ENCODE peak calls at places on chromosomes 3 and 15, in five cellular contexts. One of them, this sample, is unnamed.
A peak's percentile ranks its signal among the peaks of the same experiment; 100 is the strongest.

GRCh38 chr3:135262441-135262840 is 467.4 kb downstream of the EPHB1 start:
- DNase-seq in substantia nigra: no peak
- DNase-seq in Peyer's patch: no peak
- DNase-seq in heart right ventricle: no peak
- DNase-seq in CD4-positive, alpha-beta T cell: no peak
- DNase-seq in this sample: no peak

GRCh38 chr15:35533130-35534110 is 12.5 kb downstream of the DPH6 start:
- DNase-seq in substantia nigra: no peak
- DNase-seq in Peyer's patch: no peak
- DNase-seq in heart right ventricle: no peak
- DNase-seq in CD4-positive, alpha-beta T cell: no peak
- DNase-seq in this sample: no peak

GRCh38 chr3:95654567-95655362 is 1159.6 kb upstream of the EPHA6 start:
- DNase-seq in substantia nigra: no peak
- DNase-seq in Peyer's patch: no peak
- DNase-seq in heart right ventricle: no peak
- DNase-seq in CD4-positive, alpha-beta T cell: no peak
- DNase-seq in this sample: no peak

GRCh38 chr15:45634442-45635190 is at the start of gene SQOR:
- DNase-seq in substantia nigra: peak; percentile 57
- DNase-seq in Peyer's patch: peak; percentile 93
- DNase-seq in heart right ventricle: peak; percentile 83
- DNase-seq in CD4-positive, alpha-beta T cell: peak; percentile 45
- DNase-seq in this sample: peak; percentile 62

GRCh38 chr3:157819415-157819814 is 286.8 kb downstream of the SHOX2 start:
- DNase-seq in substantia nigra: no peak
- DNase-seq in Peyer's patch: no peak
- DNase-seq in heart right ventricle: no peak
- DNase-seq in CD4-positive, alpha-beta T cell: no peak
- DNase-seq in this sample: no peak

GRCh38 chr3:126961191-126961790 is 21.6 kb upstream of the PLXNA1 start:
- DNase-seq in substantia nigra: no peak
- DNase-seq in Peyer's patch: no peak
- DNase-seq in heart right ventricle: peak; percentile 77
- DNase-seq in CD4-positive, alpha-beta T cell: no peak
- DNase-seq in this sample: no peak

GRCh38 chr3:107662109-107662477 is 139.3 kb downstream of the BBX start:
- DNase-seq in substantia nigra: no peak
- DNase-seq in Peyer's patch: no peak
- DNase-seq in heart right ventricle: peak; percentile 31
- DNase-seq in CD4-positive, alpha-beta T cell: no peak
- DNase-seq in this sample: no peak

GRCh38 chr3:111864821-111865656 is 6.0 kb downstream of the PHLDB2 start:
- DNase-seq in substantia nigra: no peak
- DNase-seq in Peyer's patch: no peak
- DNase-seq in heart right ventricle: peak; percentile 60
- DNase-seq in CD4-positive, alpha-beta T cell: no peak
- DNase-seq in this sample: peak; percentile 64

GRCh38 chr3:194985031-194985578 is 285.9 kb downstream of the XXYLT1 start:
- DNase-seq in substantia nigra: peak; percentile 9
- DNase-seq in Peyer's patch: peak; percentile 81
- DNase-seq in heart right ventricle: peak; percentile 78
- DNase-seq in CD4-positive, alpha-beta T cell: no peak
- DNase-seq in this sample: no peak

GRCh38 chr15:81331600-81331999 is 7.7 kb upstream of the STARD5 start:
- DNase-seq in substantia nigra: no peak
- DNase-seq in Peyer's patch: no peak
- DNase-seq in heart right ventricle: no peak
- DNase-seq in CD4-positive, alpha-beta T cell: no peak
- DNase-seq in this sample: no peak

GRCh38 chr15:74535388-74536084 is 5.5 kb upstream of the ARID3B start:
- DNase-seq in substantia nigra: no peak
- DNase-seq in Peyer's patch: no peak
- DNase-seq in heart right ventricle: no peak
- DNase-seq in CD4-positive, alpha-beta T cell: no peak
- DNase-seq in this sample: no peak

GRCh38 chr3:79597719-79598118 is 170.1 kb downstream of the ROBO1 start:
- DNase-seq in substantia nigra: no peak
- DNase-seq in Peyer's patch: no peak
- DNase-seq in heart right ventricle: no peak
- DNase-seq in CD4-positive, alpha-beta T cell: no peak
- DNase-seq in this sample: no peak

GRCh38 chr3:72310028-72310987 is 525.4 kb upstream of the PROK2 start:
- DNase-seq in substantia nigra: no peak
- DNase-seq in Peyer's patch: peak; percentile 85
- DNase-seq in heart right ventricle: peak; percentile 26
- DNase-seq in CD4-positive, alpha-beta T cell: no peak
- DNase-seq in this sample: peak; percentile 61
- H3K27ac ChIP-seq in substantia nigra: no peak overlapping the region
- H3K27ac ChIP-seq in Peyer's patch: peak overlapping the region; percentile 71
- H3K27ac ChIP-seq in heart right ventricle: no peak overlapping the region
- H3K27ac ChIP-seq in CD4-positive, alpha-beta T cell: peak overlapping the region; percentile 46
- H3K27ac ChIP-seq in this sample: no peak overlapping the region

GRCh38 chr3:53478166-53478830 is 16.1 kb upstream of the CACNA1D start:
- DNase-seq in substantia nigra: no peak
- DNase-seq in Peyer's patch: peak; percentile 77
- DNase-seq in heart right ventricle: no peak
- DNase-seq in CD4-positive, alpha-beta T cell: no peak
- DNase-seq in this sample: peak; percentile 17
- H3K27ac ChIP-seq in substantia nigra: no peak overlapping the region
- H3K27ac ChIP-seq in Peyer's patch: no peak overlapping the region
- H3K27ac ChIP-seq in heart right ventricle: no peak overlapping the region
- H3K27ac ChIP-seq in CD4-positive, alpha-beta T cell: no peak overlapping the region
- H3K27ac ChIP-seq in this sample: no peak overlapping the region

DNA sequence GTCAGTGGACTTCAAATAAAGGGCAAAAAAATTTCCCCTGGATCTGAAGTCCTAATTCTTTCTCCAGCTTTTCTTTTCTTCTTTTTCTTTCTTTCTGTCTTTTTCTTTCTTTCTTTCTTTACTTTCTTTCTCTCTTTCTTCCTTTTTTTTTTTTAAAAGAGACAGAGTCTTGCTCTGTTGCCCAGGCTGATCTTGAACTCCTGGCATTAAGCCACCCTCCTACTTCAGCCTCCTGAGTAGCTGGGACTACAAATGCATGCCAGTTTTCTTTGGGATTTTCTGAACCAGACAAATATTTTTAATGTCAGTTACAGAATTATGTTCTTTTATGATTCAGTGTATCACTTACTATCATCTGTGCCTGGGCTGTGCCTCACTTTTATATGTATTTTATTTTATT is 45.4 kb upstream of the CMTM8 start:
- DNase-seq in substantia nigra: no peak
- DNase-seq in Peyer's patch: no peak
- DNase-seq in heart right ventricle: no peak
- DNase-seq in CD4-positive, alpha-beta T cell: no peak
- DNase-seq in this sample: no peak
- H3K27ac ChIP-seq in substantia nigra: no peak overlapping the region
- H3K27ac ChIP-seq in Peyer's patch: no peak overlapping the region
- H3K27ac ChIP-seq in heart right ventricle: no peak overlapping the region
- H3K27ac ChIP-seq in CD4-positive, alpha-beta T cell: no peak overlapping the region
- H3K27ac ChIP-seq in this sample: no peak overlapping the region

DNA sequence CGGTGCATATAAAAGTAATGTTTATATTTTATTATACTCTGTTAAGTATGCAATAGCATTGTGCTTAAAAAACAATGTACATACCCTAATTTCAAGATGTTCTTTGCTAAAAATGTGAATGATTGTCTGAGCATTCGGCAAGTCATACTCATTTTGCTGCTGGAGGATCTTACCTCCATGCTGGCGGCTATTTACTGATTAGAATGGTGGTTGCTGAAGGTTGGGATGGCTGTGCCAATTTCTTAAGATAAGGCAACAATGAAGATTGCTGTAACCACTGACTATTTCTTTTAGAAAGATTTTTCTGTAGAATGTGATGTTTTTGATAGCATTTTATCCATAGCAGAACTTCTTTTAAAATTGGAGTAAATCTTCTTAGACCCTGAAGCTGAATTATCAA is 932.7 kb downstream of the ZPLD1 start:
- DNase-seq in substantia nigra: no peak
- DNase-seq in Peyer's patch: no peak
- DNase-seq in heart right ventricle: no peak
- DNase-seq in CD4-positive, alpha-beta T cell: no peak
- DNase-seq in this sample: no peak
- H3K27ac ChIP-seq in substantia nigra: no peak overlapping the region
- H3K27ac ChIP-seq in Peyer's patch: no peak overlapping the region
- H3K27ac ChIP-seq in heart right ventricle: no peak overlapping the region
- H3K27ac ChIP-seq in CD4-positive, alpha-beta T cell: no peak overlapping the region
- H3K27ac ChIP-seq in this sample: no peak overlapping the region

This sample was measured in SJCRH30.